ENCODE peak calls at places on chromosomes 1 and 21, in five cellular contexts. W, I, X, M and Z are unnamed samples.

GRCh38 chr1:21939650-21940374 is 2.7 kb upstream of the HSPG2 start:
- DNase-seq in M (peak), W (peak), I (no peak), X (peak), Z (peak)

GRCh38 chr1:109152196-109152595 is 38.3 kb downstream of the ELAPOR1 start:
- DNase-seq in M (no peak), I (no peak), X (no peak), W (no peak), Z (no peak)

GRCh38 chr1:26285366-26286063 is 5.6 kb downstream of the SH3BGRL3 start:
- DNase-seq in X (peak), W (no peak), I (no peak), M (no peak), Z (no peak)

GRCh38 chr1:163161841-163162240 is 40.9 kb downstream of the RGS5 start:
- DNase-seq in X (no peak), W (no peak), I (no peak), M (no peak), Z (no peak)

GRCh38 chr1:56469640-56470371 is 109.6 kb downstream of the PLPP3 start:
- DNase-seq in W (no peak), I (no peak), X (no peak), M (no peak), Z (no peak)

GRCh38 chr1:171441278-171441677 is 44.1 kb upstream of the PRRC2C start:
- DNase-seq in M (no peak), I (no peak), X (no peak), W (no peak), Z (no peak)

GRCh38 chr1:195766709-195767108 is 841.5 kb downstream of the KCNT2 start:
- DNase-seq in X (no peak), I (no peak), M (no peak), W (no peak), Z (no peak)

GRCh38 chr1:85550784-85551516 is 29.6 kb upstream of the CCN1 start:
- DNase-seq in I (no peak), W (no peak), M (no peak), X (no peak), Z (no peak)

GRCh38 chr21:15272171-15272570 is 207.4 kb upstream of the NRIP1 start:
- DNase-seq in I (no peak), M (no peak), W (no peak), X (no peak), Z (no peak)

GRCh38 chr1:90488451-90488850 is 228.7 kb downstream of the BARHL2 start:
- DNase-seq in W (no peak), M (no peak), I (no peak), X (no peak), Z (no peak)

GRCh38 chr1:199422206-199422605 is 605.3 kb upstream of the NR5A2 start:
- DNase-seq in I (no peak), W (no peak), X (no peak), M (no peak), Z (no peak)

GRCh38 chr1:97245682-97246081 is 524.1 kb downstream of the PTBP2 start:
- DNase-seq in I (no peak), X (no peak), M (no peak), W (no peak), Z (no peak)

GRCh38 chr1:3246251-3246650 is 177.2 kb downstream of the PRDM16 start:
- DNase-seq in W (no peak), M (no peak), I (no peak), X (no peak), Z (no peak)

GRCh38 chr1:3245768-3246167 is 176.8 kb downstream of the PRDM16 start:
- DNase-seq in M (no peak), W (no peak), I (no peak), X (no peak), Z (no peak)

GRCh38 chr1:3248416-3249141 is 179.6 kb downstream of the PRDM16 start:
- DNase-seq in M (no peak), W (no peak), X (no peak), I (no peak), Z (no peak)

GRCh38 chr1:3249236-3249845 is 180.3 kb downstream of the PRDM16 start:
- DNase-seq in W (no peak), X (no peak), M (no peak), I (no peak), Z (no peak)

DNA sequence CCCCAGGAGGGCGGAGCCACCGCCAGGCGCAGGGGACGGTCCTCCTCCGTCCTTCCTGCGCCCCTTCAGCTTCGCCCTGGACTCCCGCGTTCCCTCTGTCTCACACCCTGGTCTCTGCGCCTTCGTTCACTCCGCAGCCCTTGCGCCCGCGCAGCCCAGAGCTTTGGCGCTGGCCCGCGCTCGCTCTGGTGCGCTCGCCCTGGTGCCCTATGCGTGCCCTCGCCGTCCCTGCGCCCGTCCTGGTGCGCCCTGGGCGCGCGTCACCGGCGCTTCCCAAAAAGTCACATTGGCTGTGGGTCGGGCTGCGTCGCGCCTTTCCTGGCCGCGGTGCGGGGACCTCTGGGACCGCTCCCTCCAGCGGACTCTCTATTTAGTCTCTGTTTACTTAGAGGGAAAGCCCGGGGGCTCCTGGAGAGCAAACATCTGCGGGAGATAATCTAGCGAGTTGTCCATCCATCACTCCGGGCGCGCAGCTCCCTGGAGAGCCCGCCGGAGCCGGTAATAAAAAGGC is 178.6 kb downstream of the PRDM16 start:
- DNase-seq in I (no peak), X (no peak), W (no peak), M (no peak), Z (no peak)
- H3K4me3 ChIP-seq in I (no peak), X (no peak), W (no peak), M (no peak), Z (no peak)

GRCh38 chr1:207824691-207825090 is 72.8 kb downstream of the CD46 start:
- DNase-seq in X (no peak), I (peak), M (peak), W (no peak), Z (no peak)

GRCh38 chr1:207825296-207825695 is 73.4 kb downstream of the CD46 start:
- DNase-seq in M (no peak), I (no peak), W (no peak), X (no peak), Z (no peak)

GRCh38 chr1:207823531-207823879 is 71.7 kb downstream of the CD46 start:
- DNase-seq in X (no peak), W (no peak), M (no peak), I (no peak), Z (no peak)

GRCh38 chr1:207822602-207823451 is 71.0 kb downstream of the CD46 start:
- DNase-seq in M (peak), X (peak), W (peak), I (peak), Z (peak)

DNA sequence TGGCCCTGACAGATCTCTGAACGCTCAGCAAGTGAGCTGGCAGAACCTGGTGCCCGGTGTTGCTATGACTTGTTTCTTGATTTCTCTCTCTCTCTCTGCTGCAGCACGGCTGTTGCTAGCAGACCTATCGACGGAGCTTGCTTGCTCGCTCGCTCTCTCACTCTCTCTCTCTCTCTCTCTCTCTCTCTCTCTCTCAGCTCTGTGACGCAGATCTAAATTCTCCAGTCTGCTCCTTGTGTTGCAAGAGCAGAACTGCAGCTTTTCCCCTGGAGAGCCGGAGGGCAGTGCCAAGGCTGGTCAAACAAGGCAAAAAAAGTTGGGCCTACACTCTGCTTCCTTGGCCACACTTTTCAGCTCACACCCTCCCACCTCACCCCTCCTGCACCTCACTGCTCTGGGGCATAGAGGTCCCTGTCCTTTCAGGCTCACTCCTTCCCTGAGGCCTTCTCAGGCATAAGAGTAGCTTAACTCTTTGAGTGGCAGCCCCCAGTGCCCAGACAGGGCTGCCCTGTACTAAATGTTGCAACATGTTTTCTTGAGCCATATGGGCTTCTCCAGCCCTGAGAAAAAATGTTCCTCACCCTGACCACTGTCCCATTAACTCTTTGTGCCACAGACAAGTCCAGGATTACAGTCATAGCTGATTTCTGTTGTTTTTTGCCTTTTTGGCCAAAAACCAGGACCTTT is 72.2 kb downstream of the CD46 start:
- DNase-seq in I (peak), M (peak), X (no peak), W (peak), Z (peak)
- TF ChIP-seq EP300 in I (peak), M (peak), X (no peak), W (no peak), Z (peak)

GRCh38 chr1:232047473-232047872 is 420.9 kb downstream of the DISC1 start:
- DNase-seq in I (no peak), W (no peak), X (no peak), M (no peak), Z (no peak)

GRCh38 chr1:232048481-232048880 is 421.9 kb downstream of the DISC1 start:
- DNase-seq in I (no peak), X (no peak), M (no peak), W (no peak), Z (no peak)

GRCh38 chr1:232045134-232045533 is 418.5 kb downstream of the DISC1 start:
- DNase-seq in W (no peak), I (no peak), M (no peak), X (no peak), Z (no peak)

GRCh38 chr1:232045571-232045970 is 419.0 kb downstream of the DISC1 start:
- DNase-seq in I (no peak), X (no peak), M (no peak), W (no peak), Z (no peak)

GRCh38 chr1:232046531-232047283 is 420.1 kb downstream of the DISC1 start:
- DNase-seq in M (no peak), I (no peak), W (no peak), X (no peak), Z (no peak)
- H3K27ac ChIP-seq in M (no peak), I (no peak), W (no peak), X (no peak), Z (no peak)

GRCh38 chr1:231334952-231335351 is 2.7 kb downstream of the EXOC8 start:
- DNase-seq in I (no peak), W (no peak), M (no peak), X (no peak), Z (no peak)
- H3K4me3 ChIP-seq in I (peak), W (peak), M (peak), X (peak), Z (peak)

DNA sequence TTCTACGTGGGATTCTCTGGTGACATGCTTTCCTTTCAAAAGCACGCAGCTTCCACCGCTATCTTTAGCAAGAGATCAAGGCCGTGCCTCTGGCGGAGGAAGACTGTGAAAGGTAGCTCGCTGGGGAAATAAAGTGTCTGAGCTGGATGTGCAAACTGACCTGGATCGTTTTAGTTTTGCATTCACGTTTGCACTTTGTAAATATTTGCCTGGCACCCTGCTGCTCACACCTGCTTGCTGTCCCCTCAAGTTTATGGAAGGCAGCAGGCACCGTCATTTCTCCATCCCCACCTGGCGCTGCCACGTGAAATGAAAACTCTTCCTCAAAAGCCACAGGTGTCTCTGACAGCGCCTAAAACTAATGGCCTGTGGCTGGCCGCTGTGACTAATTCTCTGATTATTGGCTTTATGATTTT is 44.0 kb upstream of the TARDBP start:
- DNase-seq in W (no peak), M (no peak), I (peak), X (no peak), Z (no peak)
- TF ChIP-seq EP300 in W (no peak), M (no peak), I (peak), X (no peak), Z (no peak)

GRCh38 chr1:114002492-114003290 is 23.4 kb downstream of the OLFML3 start:
- DNase-seq in X (no peak), M (no peak), W (peak), I (no peak), Z (no peak)
- H3K27ac ChIP-seq in X (no peak), M (no peak), W (no peak), I (no peak), Z (no peak)

GRCh38 chr1:19460535-19461351 is 24.6 kb downstream of the CAPZB start:
- DNase-seq in W (no peak), X (peak), I (no peak), M (no peak), Z (no peak)

GRCh38 chr1:19456915-19457554 is 28.3 kb downstream of the CAPZB start:
- DNase-seq in W (no peak), I (no peak), M (no peak), X (no peak), Z (no peak)

GRCh38 chr1:19457555-19457954 is 27.8 kb downstream of the CAPZB start:
- DNase-seq in M (no peak), X (no peak), I (no peak), W (no peak), Z (no peak)

GRCh38 chr1:19461352-19461645 is 24.0 kb downstream of the CAPZB start:
- DNase-seq in W (no peak), X (no peak), M (no peak), I (no peak), Z (no peak)

GRCh38 chr1:19458815-19459417 is 26.4 kb downstream of the CAPZB start:
- DNase-seq in I (no peak), W (no peak), M (no peak), X (no peak), Z (no peak)
- H3K4me3 ChIP-seq in I (no peak), W (no peak), M (no peak), X (no peak), Z (no peak)

DNA sequence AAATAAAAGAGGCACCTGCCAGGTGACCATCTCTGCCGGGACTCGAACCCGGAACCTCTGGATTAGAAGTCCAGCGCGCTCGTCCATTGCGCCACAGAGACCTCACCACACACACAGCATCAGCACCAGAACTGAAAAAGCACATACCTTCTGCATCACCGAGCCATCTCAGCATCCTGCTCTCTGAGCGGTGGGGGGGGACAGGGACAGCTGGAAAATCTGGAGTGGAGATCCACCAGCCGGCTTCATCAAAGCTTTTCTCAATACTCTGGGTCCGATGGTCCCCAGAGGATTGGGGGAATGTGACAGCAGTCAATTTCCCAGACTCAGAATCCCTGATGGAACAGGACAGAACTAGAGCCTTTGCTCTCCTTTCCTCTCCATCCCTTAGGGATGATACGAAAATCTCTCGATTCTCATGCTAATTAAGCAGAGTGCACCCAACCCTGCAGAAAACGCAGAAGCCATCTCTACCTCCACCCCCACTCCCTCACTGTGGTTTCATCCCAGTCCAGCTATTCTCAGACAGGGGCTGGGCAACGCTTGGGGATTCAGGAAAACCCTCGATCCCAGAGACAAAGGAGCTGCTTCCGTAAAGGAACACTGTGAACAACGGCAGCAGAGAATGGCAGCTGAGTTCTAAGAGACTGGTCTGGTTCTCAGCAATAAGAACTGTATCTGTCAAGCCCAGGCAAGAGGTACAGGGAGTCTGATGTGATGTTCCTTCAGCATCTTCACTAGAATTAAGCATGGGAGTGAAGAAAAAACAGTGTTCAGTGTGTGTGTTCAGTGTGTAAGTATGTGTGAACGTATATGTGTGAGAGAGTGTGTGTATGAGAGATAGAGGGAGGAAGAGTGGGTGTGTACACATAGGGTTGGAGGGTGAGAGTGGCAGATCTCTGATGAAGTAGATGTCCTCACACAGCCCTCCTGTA is 29.6 kb upstream of the CADM3 start:
- DNase-seq in X (peak), M (no peak), I (no peak), W (no peak), Z (no peak)
- TF ChIP-seq EP300 in X (no peak), M (no peak), I (no peak), W (no peak), Z (no peak)

DNA sequence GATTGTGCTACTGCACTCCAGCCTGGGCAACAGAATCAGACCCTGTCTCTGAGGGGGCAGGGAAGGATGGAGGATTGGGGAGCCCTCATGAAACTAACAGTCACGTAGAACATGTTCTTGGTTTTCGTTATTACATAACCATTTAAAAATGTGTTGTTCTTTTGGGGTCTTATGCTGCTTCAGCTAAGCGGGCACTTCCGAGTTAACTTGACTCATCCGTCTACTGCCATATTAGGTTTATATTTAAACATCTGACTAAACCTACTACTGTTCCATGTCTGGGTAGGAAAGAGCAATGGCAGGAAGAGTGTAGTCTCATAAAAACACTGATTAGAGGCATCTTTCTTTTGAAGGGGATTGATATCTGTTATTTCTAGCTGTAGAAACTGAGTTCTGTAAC is 59.5 kb upstream of the BMP8A start:
- DNase-seq in X (no peak), M (no peak), I (no peak), W (no peak), Z (no peak)
- H3K27ac ChIP-seq in X (no peak), M (peak), I (no peak), W (no peak), Z (no peak)